ENCODE peak calls at places on chromosomes 5 and 9, in nine cellular contexts. O is IMR-90; X is tibial nerve; U is OCI-LY7; Q is effector memory CD4-positive, alpha-beta T cell; L is Panc1; E is A673; W is small intestine; Y is GM23248. A is an unnamed sample.
A peak's percentile ranks its signal among the peaks of the same experiment; 100 is the strongest.

GRCh38 chr5:23007226-23007625 is 154.1 kb upstream of the CDH12 start:
- DNase-seq in W (peak; percentile 40), Y (no peak), Q (no peak), X (no peak), L (no peak), U (no peak), O (no peak), E (no peak), A (no peak)

GRCh38 chr9:108445431-108446018 is 410.3 kb downstream of the ACTL7B start:
- DNase-seq in W (no peak), O (no peak), E (no peak), L (no peak), X (no peak), Q (no peak), U (no peak), Y (no peak), A (no peak)

GRCh38 chr5:143044265-143044664 is 274.1 kb downstream of the ARHGAP26 start:
- DNase-seq in Y (no peak), X (no peak), U (no peak), L (no peak), Q (no peak), W (no peak), E (no peak), O (no peak), A (no peak)

GRCh38 chr5:31237159-31237558 is 43.7 kb downstream of the CDH6 start:
- DNase-seq in X (no peak), Y (peak; percentile 12), W (peak; percentile 92), Q (no peak), O (peak; percentile 32), U (no peak), E (peak; percentile 22), L (no peak), A (no peak)

GRCh38 chr5:142717582-142718215 is 31.8 kb upstream of the FGF1 start:
- DNase-seq in L (no peak), E (peak; percentile 81), X (peak; percentile 51), O (peak; percentile 72), Y (peak; percentile 84), Q (no peak), U (peak; percentile 13), W (peak; percentile 62), A (no peak)

GRCh38 chr5:35089688-35090314 is 42.1 kb upstream of the AGXT2 start:
- DNase-seq in E (peak; percentile 64), L (peak; percentile 54), O (peak; percentile 72), X (peak; percentile 91), Y (peak; percentile 87), U (peak; percentile 56), W (peak; percentile 77), Q (peak; percentile 4), A (no peak)

GRCh38 chr5:55176176-55176818 is 3.3 kb upstream of the CDC20B start:
- DNase-seq in O (no peak), Q (no peak), L (no peak), U (peak; percentile 24), E (peak; percentile 76), Y (peak; percentile 67), W (peak; percentile 64), X (no peak), A (no peak)

GRCh38 chr9:99820330-99821186 is 1.1 kb upstream of the NR4A3 start:
- DNase-seq in L (no peak), W (peak; percentile 54), X (peak; percentile 77), O (peak; percentile 89), Q (peak; percentile 24), E (peak; percentile 68), U (peak; percentile 66), Y (peak; percentile 88), A (peak; percentile 49)

GRCh38 chr9:68416891-68417570 is 60.6 kb downstream of the PGM5 start:
- DNase-seq in E (peak; percentile 21), L (no peak), W (peak; percentile 11), X (no peak), U (peak; percentile 46), Y (peak; percentile 3), Q (no peak), O (no peak), A (no peak)

GRCh38 chr9:127569819-127570401 is 42.2 kb upstream of the STXBP1 start:
- DNase-seq in Y (peak; percentile 50), X (no peak), L (no peak), Q (no peak), W (no peak), U (peak; percentile 67), E (no peak), O (peak; percentile 44), A (no peak)
- H3K4me1 ChIP-seq in Y (peaks cover 51% of the 10 kb centered on the region), X (peaks cover 3% of the 10 kb centered on the region), L (peaks cover 44% of the 10 kb centered on the region), Q (peaks cover 26% of the 10 kb centered on the region), W (no peaks in the 10 kb centered on the region), U (peaks cover 21% of the 10 kb centered on the region), E (peaks cover 24% of the 10 kb centered on the region), O (peaks cover 46% of the 10 kb centered on the region), A (peaks cover 38% of the 10 kb centered on the region)

GRCh38 chr5:38009754-38010386 is 170.0 kb upstream of the GDNF start:
- DNase-seq in L (no peak), X (no peak), Q (no peak), U (no peak), W (no peak), Y (no peak), O (no peak), E (no peak), A (no peak)
- H3K4me1 ChIP-seq in L (no peaks in the 10 kb centered on the region), X (no peaks in the 10 kb centered on the region), Q (no peaks in the 10 kb centered on the region), U (no peaks in the 10 kb centered on the region), W (no peaks in the 10 kb centered on the region), Y (no peaks in the 10 kb centered on the region), O (no peaks in the 10 kb centered on the region), E (no peaks in the 10 kb centered on the region), A (no peaks in the 10 kb centered on the region)

DNA sequence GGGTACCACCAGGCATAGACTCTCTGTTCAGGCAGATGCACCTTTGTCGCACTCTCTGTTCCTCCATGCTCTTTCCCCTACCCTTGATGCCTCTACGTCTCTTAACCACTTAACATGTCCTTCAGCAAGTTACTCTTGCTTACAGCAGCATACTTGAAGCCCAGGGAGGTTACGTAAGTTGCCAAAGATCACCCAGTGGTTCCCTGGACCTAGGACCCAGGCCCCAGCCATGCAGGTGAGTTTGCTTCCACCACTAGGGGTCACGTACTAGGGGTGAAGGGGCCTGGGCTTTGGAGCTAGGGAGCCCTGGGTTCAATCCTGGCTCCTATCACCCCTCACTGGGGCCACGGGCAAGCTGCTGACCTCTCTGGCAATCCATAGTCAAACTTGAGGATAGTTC is 8.9 kb downstream of the AKNA start:
- DNase-seq in U (no peak), Y (no peak), L (no peak), E (no peak), W (no peak), Q (no peak), X (no peak), O (no peak), A (no peak)
- H3K4me1 ChIP-seq in U (peaks cover 79% of the 10 kb centered on the region), Y (peaks cover 15% of the 10 kb centered on the region), L (no peaks in the 10 kb centered on the region), E (peaks cover 8% of the 10 kb centered on the region), W (no peaks in the 10 kb centered on the region), Q (peaks cover 91% of the 10 kb centered on the region), X (no peaks in the 10 kb centered on the region), O (peaks cover 13% of the 10 kb centered on the region), A (peaks cover 21% of the 10 kb centered on the region)

DNA sequence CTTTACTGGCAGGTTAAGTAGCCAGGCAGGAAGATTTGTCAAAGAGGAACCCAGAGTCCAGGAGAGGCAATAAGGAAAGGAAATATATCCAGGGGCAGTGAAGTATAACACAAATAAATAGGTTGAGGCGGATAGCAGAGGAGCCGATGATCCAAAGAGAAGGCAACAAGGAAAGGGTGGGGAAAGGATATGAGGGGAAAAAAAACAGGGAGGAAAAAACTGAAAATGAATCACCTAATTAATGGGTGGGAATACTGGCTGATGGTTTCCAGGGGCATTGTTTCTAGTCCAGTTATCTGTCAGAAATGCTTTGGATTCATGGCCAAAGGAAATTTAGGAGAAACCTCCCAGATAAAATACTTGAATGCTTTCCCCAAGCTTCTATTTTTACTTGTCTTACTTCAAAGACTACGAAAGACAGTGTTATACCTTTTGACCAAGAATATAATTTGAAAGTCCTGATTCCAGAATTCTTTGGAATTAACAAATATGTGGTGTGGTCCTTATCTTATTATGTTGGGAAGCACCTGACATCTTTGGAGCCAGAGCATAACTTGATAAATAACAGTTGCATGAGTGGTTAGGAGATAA is 146.5 kb downstream of the AOPEP start:
- DNase-seq in U (no peak), Q (no peak), O (no peak), E (no peak), Y (peak; percentile 54), L (no peak), W (no peak), X (no peak), A (no peak)
- H3K4me1 ChIP-seq in U (peaks cover 6% of the 10 kb centered on the region), Q (peaks cover 14% of the 10 kb centered on the region), O (peaks cover 9% of the 10 kb centered on the region), E (peaks cover 36% of the 10 kb centered on the region), Y (peaks cover 81% of the 10 kb centered on the region), L (peaks cover 24% of the 10 kb centered on the region), W (peaks cover 5% of the 10 kb centered on the region), X (no peaks in the 10 kb centered on the region), A (peaks cover 93% of the 10 kb centered on the region)